ENCODE peak calls at places on chromosomes 12 and 14, in ten cellular contexts. P, I, K, S, G, B, Z, U, Y and T are unnamed samples.

GRCh38 chr12:120971299-120972180 is 6.8 kb upstream of the HNF1A start:
- DNase-seq in I (no peak), Y (peak; percentile 82), Z (peak; percentile 25), K (no peak), B (peak; percentile 60), U (peak; percentile 91), P (no peak), S (no peak), G (peak; percentile 62), T (no peak)

GRCh38 chr12:127810026-127810425 is 456.9 kb upstream of the TMEM132C start:
- DNase-seq in G (no peak), S (no peak), B (no peak), Y (no peak), Z (peak; percentile 96), K (peak; percentile 3), P (no peak), U (no peak), I (no peak), T (no peak)

GRCh38 chr12:1842183-1842904 is 22.0 kb downstream of the LRTM2 start:
- DNase-seq in U (peak; percentile 13), G (no peak), S (no peak), I (no peak), Y (no peak), K (no peak), P (peak; percentile 3), Z (no peak), B (no peak), T (no peak)

GRCh38 chr14:93019367-93019843 is 96.3 kb downstream of the ITPK1 start:
- DNase-seq in G (peak; percentile 76), K (no peak), Z (no peak), B (no peak), Y (no peak), S (no peak), P (peak; percentile 46), I (no peak), U (no peak), T (peak; percentile 42)

GRCh38 chr12:29572938-29573337 is 75.5 kb upstream of the OVCH1 start:
- DNase-seq in U (no peak), G (no peak), Y (no peak), Z (no peak), K (no peak), P (no peak), S (no peak), I (no peak), B (no peak), T (no peak)

GRCh38 chr12:128684357-128684756 is 139.4 kb downstream of the SLC15A4 start:
- DNase-seq in Y (no peak), G (no peak), K (no peak), I (no peak), S (peak; percentile 23), U (no peak), Z (no peak), P (no peak), B (no peak), T (no peak)

GRCh38 chr14:64137657-64138290 is 156.4 kb downstream of the ESR2 start:
- DNase-seq in Y (no peak), I (no peak), K (no peak), B (no peak), S (no peak), Z (no peak), G (no peak), P (no peak), U (no peak), T (no peak)

GRCh38 chr14:72737560-72737943 is 156.3 kb downstream of the DPF3 start:
- DNase-seq in B (no peak), S (no peak), P (no peak), G (no peak), Z (no peak), Y (no peak), I (no peak), U (no peak), K (no peak), T (no peak)

GRCh38 chr12:108828774-108829173 is 28.6 kb downstream of the SSH1 start:
- DNase-seq in S (no peak), I (no peak), G (no peak), K (no peak), P (no peak), Z (peak; percentile 84), Y (no peak), B (no peak), U (no peak), T (no peak)